ENCODE peak calls at places on chromosomes 6 and 20, in four cellular contexts. Z is kidney tubule cell, U is NCI-H1694 treated with DMSO at 0.1 percent for 48 hours, J is bronchial epithelial cell. E is an unnamed sample.

GRCh38 chr6:43924222-43924702 is 154.3 kb downstream of the VEGFA start:
- DNase-seq in J (no peak), Z (peak; percentile 30), U (no peak), E (no peak)

GRCh38 chr20:35104685-35105295 is 12.2 kb upstream of the TRPC4AP start:
- DNase-seq in U (no peak), J (peak; percentile 39), Z (no peak), E (no peak)

GRCh38 chr6:134911532-134911931 is 38.4 kb downstream of the ALDH8A1 start:
- DNase-seq in U (no peak), Z (peak; percentile 90), J (peak; percentile 96), E (no peak)

GRCh38 chr20:58944610-58945009 is 36.4 kb upstream of the NELFCD start:
- DNase-seq in Z (peak; percentile 12), J (no peak), U (no peak), E (no peak)

GRCh38 chr6:132961610-132962009 is 147.2 kb downstream of the RPS12 start:
- DNase-seq in J (no peak), U (no peak), Z (peak; percentile 14), E (no peak)

GRCh38 chr20:50729925-50730764 is 1.2 kb upstream of the PARD6B start:
- DNase-seq in Z (peak; percentile 72), U (no peak), J (no peak), E (no peak)

GRCh38 chr6:31094389-31094881 is 17.9 kb downstream of the C6orf15 start:
- DNase-seq in J (peak; percentile 44), U (no peak), Z (no peak), E (no peak)

GRCh38 chr6:125546827-125547226 is 202.6 kb upstream of the HEY2 start:
- DNase-seq in U (no peak), J (no peak), Z (no peak), E (peak; percentile 30)

GRCh38 chr6:131331873-131332759 is 196.8 kb downstream of the AKAP7 start:
- DNase-seq in J (no peak), U (no peak), Z (no peak), E (no peak)

GRCh38 chr6:27178001-27178730 is 69.3 kb upstream of the PRSS16 start:
- DNase-seq in J (peak; percentile 79), U (no peak), Z (peak; percentile 86), E (peak; percentile 80)

GRCh38 chr6:76942203-76942971 is 520.9 kb downstream of the HTR1B start:
- DNase-seq in J (no peak), U (no peak), Z (no peak), E (no peak)

GRCh38 chr6:37182736-37183590 is 13.0 kb downstream of the PIM1 start:
- DNase-seq in U (no peak), J (no peak), Z (no peak), E (no peak)

GRCh38 chr6:28489366-28490190 is 26.0 kb downstream of the GPX6 start:
- DNase-seq in U (peak; percentile 33), Z (peak; percentile 72), J (peak; percentile 68), E (peak; percentile 69)

GRCh38 chr6:85747654-85748053 is 105.0 kb upstream of the SYNCRIP start:
- DNase-seq in Z (no peak), J (peak; percentile 81), U (no peak), E (no peak)

GRCh38 chr6:133814797-133815196 is 74.1 kb upstream of the TCF21 start:
- DNase-seq in Z (peak; percentile 60), U (no peak), J (peak; percentile 82), E (no peak)

GRCh38 chr6:119467478-119468081 is 118.0 kb upstream of the MAN1A1 start:
- DNase-seq in Z (peak; percentile 53), J (peak; percentile 10), U (no peak), E (no peak)

GRCh38 chr20:35273449-35274171 is 4.3 kb downstream of the MMP24OS start:
- DNase-seq in J (no peak), Z (no peak), U (no peak), E (peak; percentile 92)

GRCh38 chr20:64133951-64134407 is 26.6 kb upstream of the NPBWR2 start:
- DNase-seq in Z (no peak), J (no peak), U (no peak), E (peak; percentile 41)

GRCh38 chr20:63102720-63103375 is 96.1 kb upstream of the BHLHE23 start:
- DNase-seq in J (peak; percentile 1), U (peak; percentile 2), Z (no peak), E (no peak)

GRCh38 chr6:165059032-165059431 is 250.4 kb downstream of the C6orf118 start:
- DNase-seq in U (no peak), Z (peak; percentile 60), J (peak; percentile 58), E (no peak)

GRCh38 chr20:815914-816606 is 17.5 kb upstream of the FAM110A start:
- DNase-seq in J (peak; percentile 36), Z (peak; percentile 57), U (peak; percentile 68), E (peak; percentile 17)

GRCh38 chr6:33880746-33881145 is 76.9 kb upstream of the MLN start:
- DNase-seq in J (peak; percentile 18), U (no peak), Z (peak; percentile 18), E (no peak)

GRCh38 chr6:38808039-38808438 is 92.9 kb downstream of the DNAH8 start:
- DNase-seq in U (no peak), J (no peak), Z (no peak), E (no peak)

GRCh38 chr6:21003780-21004541 is 469.7 kb downstream of the CDKAL1 start:
- DNase-seq in J (peak; percentile 80), U (peak; percentile 92), Z (peak; percentile 24), E (peak; percentile 78)

GRCh38 chr6:74574794-74575193 is 631.1 kb downstream of the COL12A1 start:
- DNase-seq in Z (peak; percentile 32), J (peak; percentile 18), U (peak; percentile 6), E (no peak)

GRCh38 chr6:20919677-20920385 is 385.6 kb downstream of the CDKAL1 start:
- DNase-seq in Z (peak; percentile 15), U (no peak), J (peak; percentile 30), E (no peak)

GRCh38 chr20:50278684-50279531 is 88.3 kb downstream of the CEBPB start:
- DNase-seq in U (peak; percentile 24), J (peak; percentile 23), Z (peak; percentile 33), E (no peak)

GRCh38 chr20:36231331-36231730 is 4.9 kb upstream of the AAR2 start:
- DNase-seq in J (no peak), Z (no peak), U (no peak), E (no peak)

GRCh38 chr20:46027245-46027853 is 1.7 kb upstream of the SLC12A5 start:
- DNase-seq in Z (peak; percentile 50), J (peak; percentile 40), U (no peak), E (no peak)

GRCh38 chr20:33604084-33604990 is 57.8 kb upstream of the C20orf144 start:
- DNase-seq in J (no peak), Z (no peak), U (no peak), E (peak; percentile 43)

GRCh38 chr20:58646703-58647102 is 4.4 kb upstream of the STX16 start:
- DNase-seq in J (no peak), Z (no peak), U (no peak), E (no peak)

E was measured in DMS 273 treated with DMSO at 0.1 percent for 48 hours.